ENCODE peak calls at places on chromosomes 12 and 14, in six cellular contexts. L, K, G, P, R and N are unnamed samples.

GRCh38 chr12:57899010-57899662 is 42.2 kb upstream of the ATP23 start:
- DNase-seq in L (no peak), K (no peak), P (peak), R (peak), G (peak), N (peak)

GRCh38 chr12:126727656-126728055 is 1539.3 kb upstream of the TMEM132C start:
- DNase-seq in L (no peak), P (no peak), R (no peak), K (no peak), G (no peak), N (no peak)

GRCh38 chr12:102480401-102480800 is at the start of gene IGF1:
- DNase-seq in L (peak), G (peak), P (peak), R (no peak), K (no peak), N (no peak)

GRCh38 chr12:93315907-93316622 is 61.7 kb upstream of the NUDT4 start:
- DNase-seq in K (no peak), R (no peak), P (peak), L (no peak), G (no peak), N (no peak)

GRCh38 chr14:68407838-68408237 is 385.0 kb downstream of the ZFP36L1 start:
- DNase-seq in G (no peak), L (no peak), R (no peak), P (no peak), K (no peak), N (no peak)

GRCh38 chr12:90233168-90234100 is 524.8 kb upstream of the ATP2B1 start:
- DNase-seq in K (no peak), P (no peak), R (no peak), G (no peak), L (no peak), N (no peak)

GRCh38 chr14:92607702-92608429 is 94.3 kb downstream of the RIN3 start:
- DNase-seq in K (no peak), L (peak), R (no peak), P (peak), G (peak), N (no peak)

GRCh38 chr12:93016752-93017350 is 87.8 kb upstream of the EEA1 start:
- DNase-seq in G (no peak), P (peak), K (no peak), L (no peak), R (no peak), N (no peak)

GRCh38 chr12:121085113-121085841 is 46.2 kb upstream of the OASL start:
- DNase-seq in G (no peak), P (no peak), R (no peak), L (no peak), K (peak), N (no peak)

GRCh38 chr12:6297170-6297569 is 13.3 kb upstream of the PLEKHG6 start:
- DNase-seq in K (no peak), G (no peak), R (no peak), P (no peak), L (no peak), N (no peak)

GRCh38 chr12:68119724-68120211 is 39.8 kb downstream of the IFNG start:
- DNase-seq in G (no peak), K (no peak), L (no peak), P (no peak), R (peak), N (peak)

GRCh38 chr12:104802198-104802597 is 155.9 kb downstream of the SLC41A2 start:
- DNase-seq in G (no peak), K (no peak), L (no peak), R (no peak), P (peak), N (no peak)

GRCh38 chr12:48198619-48198973 is 4.5 kb downstream of the OR10AD1 start:
- DNase-seq in P (no peak), G (no peak), K (peak), R (peak), L (no peak), N (no peak)

GRCh38 chr12:4238577-4238976 is 35.0 kb upstream of the CCND2 start:
- DNase-seq in K (no peak), L (no peak), R (no peak), G (no peak), P (no peak), N (no peak)

GRCh38 chr14:72544615-72545387 is 349.1 kb downstream of the DPF3 start:
- DNase-seq in L (no peak), P (no peak), G (no peak), R (no peak), K (no peak), N (no peak)

GRCh38 chr14:72547999-72548398 is 345.9 kb downstream of the DPF3 start:
- DNase-seq in G (no peak), P (no peak), R (no peak), K (no peak), L (no peak), N (no peak)

GRCh38 chr14:72543325-72543724 is 350.6 kb downstream of the DPF3 start:
- DNase-seq in G (no peak), R (no peak), P (no peak), K (no peak), L (no peak), N (no peak)

GRCh38 chr14:72546359-72547035 is 347.4 kb downstream of the DPF3 start:
- DNase-seq in L (no peak), R (no peak), G (no peak), K (no peak), P (no peak), N (no peak)

DNA sequence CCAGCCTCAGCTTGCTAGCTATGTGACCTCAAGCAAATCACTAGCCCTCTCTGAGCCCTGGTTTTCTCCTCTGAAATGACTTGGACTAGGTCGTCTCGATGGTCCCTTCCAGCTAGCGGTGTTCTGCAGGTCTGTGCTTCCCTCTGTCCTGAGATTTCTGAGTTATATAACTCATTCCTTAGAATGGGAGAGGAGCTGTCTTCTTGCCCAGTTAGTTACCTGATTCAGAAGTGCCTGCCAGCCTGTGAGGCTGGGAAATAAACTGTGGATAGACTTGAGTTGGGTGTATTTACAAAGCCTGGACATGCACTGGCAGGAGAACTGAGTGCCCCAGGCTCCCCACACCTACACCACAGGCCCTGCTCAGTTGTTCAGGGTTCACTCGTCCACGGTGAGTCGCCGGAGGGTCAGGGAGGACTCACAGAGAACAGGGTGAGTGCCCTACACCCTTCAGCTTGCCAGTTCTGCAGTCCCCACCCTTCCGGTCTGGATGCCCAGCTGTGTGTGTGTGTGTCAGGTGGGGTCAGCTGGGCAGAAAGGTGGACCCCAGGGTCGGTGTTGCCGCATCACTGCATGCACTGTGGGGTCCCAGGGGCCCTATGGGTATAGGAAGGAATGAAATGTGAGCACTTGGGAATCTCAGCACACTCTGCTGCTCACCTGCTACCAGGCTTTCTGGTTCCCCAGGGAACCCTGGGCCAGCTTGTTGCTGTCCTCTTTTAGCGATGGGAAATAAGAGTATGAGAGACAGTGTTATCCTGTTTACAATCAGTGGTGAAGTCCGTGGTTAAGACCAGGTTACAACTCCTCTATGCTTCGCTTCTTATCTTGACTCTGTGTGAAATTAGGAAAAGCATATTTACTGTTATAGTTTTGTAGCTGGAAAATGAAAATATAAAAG is 348.2 kb downstream of the DPF3 start:
- DNase-seq in P (no peak), R (no peak), L (no peak), K (no peak), G (no peak), N (no peak)
- TF ChIP-seq CTCF in P (no peak), R (no peak), L (no peak), K (no peak), G (no peak), N (no peak)

GRCh38 chr14:88791252-88791621 is 1.5 kb downstream of the EML5 start:
- DNase-seq in R (no peak), K (no peak), G (no peak), L (no peak), P (no peak), N (no peak)

GRCh38 chr14:88793259-88793625 is 489 bp upstream of the EML5 start:
- DNase-seq in R (no peak), G (no peak), P (no peak), K (no peak), L (no peak), N (no peak)

GRCh38 chr14:88791629-88792571 is 853 bp downstream of the EML5 start:
- DNase-seq in K (no peak), L (no peak), P (no peak), R (peak), G (no peak), N (peak)

GRCh38 chr14:88790501-88791251 is 2.1 kb downstream of the EML5 start:
- DNase-seq in P (no peak), G (no peak), R (no peak), L (no peak), K (no peak), N (no peak)

GRCh38 chr14:88792572-88793258 is at the start of gene EML5:
- DNase-seq in K (no peak), L (peak), G (peak), R (peak), P (peak), N (peak)
- TF ChIP-seq CTCF in K (peak), L (peak), G (peak), R (peak), P (peak), N (no peak)

DNA sequence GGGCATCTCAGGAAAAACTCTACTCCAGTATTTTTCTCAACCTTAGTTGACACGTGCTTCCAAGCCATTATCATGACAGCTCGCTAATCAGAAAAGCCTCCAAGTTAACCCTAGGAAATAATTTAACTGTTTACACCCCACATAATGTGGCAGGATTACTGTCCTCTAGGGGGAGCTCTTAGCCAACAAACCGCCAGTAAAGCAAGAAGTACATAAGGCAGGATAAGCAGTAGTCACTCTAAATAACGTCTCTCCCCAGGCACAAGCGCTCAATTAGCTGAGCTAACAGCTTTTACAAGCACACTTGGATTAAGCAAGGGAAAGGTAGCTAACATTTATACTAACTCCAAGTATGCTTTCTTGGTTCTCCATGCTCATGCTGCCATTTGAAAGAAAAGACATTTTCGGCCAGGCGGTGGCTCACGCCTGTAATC is 22.8 kb downstream of the APOBEC1 start:
- DNase-seq in L (no peak), G (no peak), R (no peak), K (no peak), P (peak), N (no peak)
- TF ChIP-seq CTCF in L (peak), G (peak), R (peak), K (peak), P (peak), N (peak)

GRCh38 chr12:109939504-109939903 is 39.4 kb downstream of the TCHP start:
- DNase-seq in K (no peak), G (no peak), L (no peak), R (no peak), P (no peak), N (no peak)
- TF ChIP-seq CTCF in K (no peak), G (no peak), L (no peak), R (no peak), P (no peak), N (no peak)

GRCh38 chr14:70415788-70416187 is 1.1 kb downstream of the SYNJ2BP start:
- DNase-seq in G (no peak), P (peak), L (no peak), R (no peak), K (no peak), N (no peak)
- TF ChIP-seq CTCF in G (no peak), P (no peak), L (no peak), R (no peak), K (no peak), N (no peak)

DNA sequence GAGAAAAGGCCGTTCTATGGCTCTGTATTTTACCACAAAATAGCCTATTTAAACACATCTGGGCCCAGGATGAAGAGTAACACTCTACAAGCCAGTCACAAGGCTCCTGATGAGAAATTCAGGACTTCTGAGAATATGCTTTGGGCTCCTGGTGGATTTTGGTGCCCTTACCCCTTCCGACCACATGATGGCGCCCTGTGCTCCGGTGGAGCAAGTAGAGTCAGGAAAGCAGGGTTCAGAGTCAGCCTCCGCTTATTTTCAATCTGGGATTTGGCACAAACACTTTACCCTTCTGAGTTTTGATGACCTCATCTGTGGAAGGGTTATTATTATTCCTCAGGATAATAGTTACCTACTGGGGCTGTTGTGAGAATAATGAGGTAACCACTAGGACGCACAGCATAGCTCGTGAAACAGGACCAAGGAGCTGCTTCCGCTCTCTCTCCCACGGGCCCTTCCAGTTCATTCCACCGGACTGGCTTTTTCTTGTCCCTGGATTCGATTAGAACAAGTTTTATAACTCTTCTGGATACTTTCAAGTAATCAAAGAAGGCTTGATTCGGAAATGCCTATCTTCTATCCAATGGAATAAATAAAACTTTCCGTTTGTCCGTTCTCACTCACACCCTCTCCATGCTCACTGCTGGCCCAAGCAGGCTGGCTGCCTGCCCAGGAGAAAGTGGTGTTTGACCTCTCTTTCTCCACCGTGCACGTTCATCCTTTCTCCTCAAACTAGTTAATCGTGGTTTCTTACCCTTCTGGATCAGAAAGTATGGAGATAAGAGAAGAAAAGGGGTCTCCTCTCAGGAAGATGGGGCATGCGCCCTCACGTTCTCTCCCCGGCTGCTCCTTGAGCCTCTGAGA is 104.6 kb downstream of the GALC start:
- DNase-seq in L (no peak), R (no peak), P (no peak), K (no peak), G (no peak), N (peak)
- TF ChIP-seq CTCF in L (peak), R (peak), P (no peak), K (peak), G (peak), N (peak)

DNA sequence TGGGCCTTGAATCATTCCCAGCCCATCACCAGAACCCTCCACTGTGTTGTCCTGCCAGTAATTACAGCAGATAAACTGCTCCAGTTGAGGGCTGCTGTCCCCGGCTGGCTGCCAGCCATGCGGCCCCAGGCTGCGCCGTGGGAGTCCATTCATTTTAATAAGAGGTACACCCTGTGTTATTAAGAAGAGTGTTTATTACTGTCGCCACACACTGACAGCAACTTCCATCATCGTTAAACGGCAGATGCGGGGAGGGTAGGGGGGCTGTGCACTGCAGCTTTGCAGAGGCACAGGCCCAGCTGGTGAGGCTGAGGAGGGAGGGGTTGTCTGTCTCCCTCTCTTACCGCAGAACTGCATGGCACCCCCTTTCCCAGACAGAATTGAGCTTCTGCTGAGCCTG is 33.9 kb upstream of the GPATCH2L start:
- DNase-seq in G (no peak), K (no peak), L (no peak), R (no peak), P (no peak), N (no peak)
- TF ChIP-seq CTCF in G (no peak), K (no peak), L (no peak), R (no peak), P (no peak), N (no peak)

GRCh38 chr12:112756918-112757317 is 34.6 kb upstream of the RPH3A start:
- DNase-seq in P (no peak), R (no peak), L (no peak), G (no peak), K (no peak), N (no peak)
- TF ChIP-seq CTCF in P (no peak), R (no peak), L (no peak), G (no peak), K (no peak), N (no peak)

DNA sequence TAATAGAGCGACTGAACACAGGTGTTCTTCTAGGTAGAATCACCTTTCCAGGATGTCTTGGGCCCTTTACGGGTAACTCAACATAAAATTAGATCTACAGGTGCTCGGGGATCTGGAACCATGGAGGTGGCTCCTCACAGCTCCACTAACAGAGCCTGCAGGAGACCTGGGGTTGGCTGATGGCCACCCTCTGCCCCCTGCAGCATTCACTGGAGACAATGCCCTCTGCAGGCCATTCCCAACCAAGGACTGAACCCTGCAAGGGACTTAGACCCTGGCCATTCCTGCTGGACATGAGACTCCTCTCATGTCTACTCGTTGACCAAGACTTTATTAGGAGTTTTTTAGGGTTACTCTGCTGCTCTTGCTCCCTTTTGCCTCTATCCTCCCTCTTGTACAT is 58.5 kb upstream of the PPP4R3A start:
- DNase-seq in G (no peak), K (peak), L (no peak), P (no peak), R (no peak), N (no peak)
- TF ChIP-seq CTCF in G (no peak), K (no peak), L (no peak), P (no peak), R (no peak), N (no peak)